ENCODE peak calls at places on chromosomes 4 and X, in ten cellular contexts. One of them, this sample, is unnamed.

GRCh38 chr4:85557016-85557901 is 82.3 kb downstream of the ARHGAP24 start:
- DNase-seq in mucosa of descending colon: peak; percentile 49
- DNase-seq in heart left ventricle: no peak
- DNase-seq in breast epithelium: no peak
- DNase-seq in fibroblast of lung: no peak
- DNase-seq in cardiac muscle cell: no peak
- DNase-seq in mammary epithelial cell: no peak
- DNase-seq in HFF-Myc: no peak
- DNase-seq in BE2C: no peak
- DNase-seq in bronchial epithelial cell: no peak
- DNase-seq in this sample: no peak

GRCh38 chr4:113031212-113031611 is 18.2 kb upstream of the ANK2 start:
- DNase-seq in BE2C: no peak
- DNase-seq in cardiac muscle cell: no peak
- DNase-seq in fibroblast of lung: no peak
- DNase-seq in mucosa of descending colon: no peak
- DNase-seq in breast epithelium: no peak
- DNase-seq in heart left ventricle: no peak
- DNase-seq in bronchial epithelial cell: no peak
- DNase-seq in mammary epithelial cell: no peak
- DNase-seq in HFF-Myc: no peak
- DNase-seq in this sample: no peak

GRCh38 chr4:150283689-150284088 is 205.4 kb downstream of the DCLK2 start:
- DNase-seq in mammary epithelial cell: peak; percentile 30
- DNase-seq in fibroblast of lung: peak; percentile 96
- DNase-seq in HFF-Myc: peak; percentile 89
- DNase-seq in heart left ventricle: no peak
- DNase-seq in breast epithelium: no peak
- DNase-seq in cardiac muscle cell: no peak
- DNase-seq in bronchial epithelial cell: no peak
- DNase-seq in mucosa of descending colon: no peak
- DNase-seq in BE2C: no peak
- DNase-seq in this sample: no peak

GRCh38 chr4:105122334-105122733 is 24.3 kb upstream of the TET2 start:
- DNase-seq in BE2C: no peak
- DNase-seq in mammary epithelial cell: peak; percentile 11
- DNase-seq in heart left ventricle: no peak
- DNase-seq in cardiac muscle cell: peak; percentile 20
- DNase-seq in fibroblast of lung: peak; percentile 12
- DNase-seq in bronchial epithelial cell: no peak
- DNase-seq in breast epithelium: no peak
- DNase-seq in HFF-Myc: no peak
- DNase-seq in mucosa of descending colon: no peak
- DNase-seq in this sample: no peak

GRCh38 chr4:95506264-95506663 is 42.5 kb downstream of the UNC5C start:
- DNase-seq in HFF-Myc: no peak
- DNase-seq in bronchial epithelial cell: peak; percentile 20
- DNase-seq in fibroblast of lung: peak; percentile 59
- DNase-seq in BE2C: no peak
- DNase-seq in heart left ventricle: no peak
- DNase-seq in cardiac muscle cell: no peak
- DNase-seq in mammary epithelial cell: peak; percentile 72
- DNase-seq in breast epithelium: no peak
- DNase-seq in mucosa of descending colon: no peak
- DNase-seq in this sample: no peak

GRCh38 chrX:120452131-120452530 is 17.0 kb downstream of the LAMP2 start:
- DNase-seq in BE2C: peak; percentile 20
- DNase-seq in mammary epithelial cell: no peak
- DNase-seq in breast epithelium: no peak
- DNase-seq in heart left ventricle: no peak
- DNase-seq in mucosa of descending colon: no peak
- DNase-seq in bronchial epithelial cell: no peak
- DNase-seq in fibroblast of lung: peak; percentile 41
- DNase-seq in cardiac muscle cell: peak; percentile 58
- DNase-seq in HFF-Myc: no peak
- DNase-seq in this sample: no peak

GRCh38 chr4:166726832-166727231 is 507.5 kb downstream of the SPOCK3 start:
- DNase-seq in heart left ventricle: no peak
- DNase-seq in mucosa of descending colon: no peak
- DNase-seq in cardiac muscle cell: no peak
- DNase-seq in mammary epithelial cell: no peak
- DNase-seq in fibroblast of lung: no peak
- DNase-seq in HFF-Myc: no peak
- DNase-seq in BE2C: no peak
- DNase-seq in breast epithelium: no peak
- DNase-seq in bronchial epithelial cell: no peak
- DNase-seq in this sample: no peak

GRCh38 chr4:150072906-150073714 is 5.1 kb upstream of the DCLK2 start:
- DNase-seq in HFF-Myc: no peak
- DNase-seq in breast epithelium: no peak
- DNase-seq in fibroblast of lung: peak; percentile 95
- DNase-seq in bronchial epithelial cell: peak; percentile 38
- DNase-seq in heart left ventricle: no peak
- DNase-seq in mucosa of descending colon: no peak
- DNase-seq in BE2C: no peak
- DNase-seq in cardiac muscle cell: no peak
- DNase-seq in mammary epithelial cell: no peak
- DNase-seq in this sample: peak; percentile 40

GRCh38 chrX:110418220-110418856 is 59.7 kb downstream of the RTL9 start:
- DNase-seq in mucosa of descending colon: no peak
- DNase-seq in HFF-Myc: no peak
- DNase-seq in fibroblast of lung: peak; percentile 85
- DNase-seq in heart left ventricle: no peak
- DNase-seq in breast epithelium: no peak
- DNase-seq in cardiac muscle cell: peak; percentile 68
- DNase-seq in mammary epithelial cell: no peak
- DNase-seq in bronchial epithelial cell: peak; percentile 53
- DNase-seq in BE2C: peak; percentile 24
- DNase-seq in this sample: no peak

GRCh38 chr4:83125738-83126141 is 11.2 kb upstream of the PLAC8 start:
- DNase-seq in BE2C: no peak
- DNase-seq in bronchial epithelial cell: no peak
- DNase-seq in cardiac muscle cell: no peak
- DNase-seq in heart left ventricle: no peak
- DNase-seq in fibroblast of lung: no peak
- DNase-seq in mucosa of descending colon: peak; percentile 85
- DNase-seq in mammary epithelial cell: no peak
- DNase-seq in HFF-Myc: no peak
- DNase-seq in breast epithelium: no peak
- DNase-seq in this sample: no peak

DNA sequence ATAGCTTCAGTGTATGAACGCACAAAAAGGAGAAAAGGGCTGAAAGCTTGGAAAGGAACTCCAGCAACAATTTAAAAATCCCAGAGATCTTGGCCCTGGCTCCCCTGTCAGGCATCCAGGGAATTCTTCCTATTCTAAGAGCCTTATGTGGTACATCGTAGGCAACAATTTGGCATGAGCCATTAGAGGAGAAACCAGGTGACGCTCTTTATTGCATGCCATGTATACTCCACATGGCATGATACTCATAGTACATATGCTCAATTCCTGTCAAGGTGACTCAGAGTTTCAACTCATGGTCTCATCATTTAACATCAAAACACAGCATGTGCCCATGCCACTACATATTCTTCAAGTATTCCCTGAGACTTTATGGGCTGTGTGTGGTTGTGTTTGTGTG is 191.3 kb downstream of the OR13H1 start:
- DNase-seq in cardiac muscle cell: no peak
- DNase-seq in heart left ventricle: no peak
- DNase-seq in mammary epithelial cell: peak; percentile 51
- DNase-seq in breast epithelium: no peak
- DNase-seq in BE2C: no peak
- DNase-seq in fibroblast of lung: no peak
- DNase-seq in HFF-Myc: no peak
- DNase-seq in bronchial epithelial cell: no peak
- DNase-seq in mucosa of descending colon: no peak
- DNase-seq in this sample: no peak
- H3K4me3 ChIP-seq in cardiac muscle cell: no peak overlapping the region
- H3K4me3 ChIP-seq in heart left ventricle: peak overlapping the region; percentile 35
- H3K4me3 ChIP-seq in mammary epithelial cell: no peak overlapping the region
- H3K4me3 ChIP-seq in breast epithelium: no peak overlapping the region
- H3K4me3 ChIP-seq in BE2C: no peak overlapping the region
- H3K4me3 ChIP-seq in fibroblast of lung: no peak overlapping the region
- H3K4me3 ChIP-seq in HFF-Myc: no peak overlapping the region
- H3K4me3 ChIP-seq in bronchial epithelial cell: no peak overlapping the region
- H3K4me3 ChIP-seq in mucosa of descending colon: no peak overlapping the region
- H3K4me3 ChIP-seq in this sample: no peak overlapping the region

DNA sequence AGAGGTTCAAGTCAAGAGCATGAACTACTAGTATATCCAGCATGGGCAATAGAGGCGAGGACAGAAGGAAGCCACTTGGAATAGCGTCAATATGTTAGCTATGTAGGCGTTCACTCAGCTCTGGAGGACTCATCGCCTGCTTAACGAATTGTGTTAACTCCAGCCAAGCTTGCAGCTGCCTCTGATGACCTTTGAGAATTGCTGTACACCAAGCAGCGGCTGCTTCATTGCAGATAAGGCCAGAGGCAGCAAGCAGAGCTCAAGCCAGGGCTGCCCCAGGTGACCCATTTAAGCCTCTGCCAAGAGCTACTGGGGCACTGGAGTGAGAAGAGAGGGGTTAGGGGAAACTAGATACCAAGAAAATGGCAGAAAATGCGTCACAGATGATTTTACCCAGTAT is 160.2 kb upstream of the IGFBP7 start:
- DNase-seq in BE2C: no peak
- DNase-seq in HFF-Myc: no peak
- DNase-seq in breast epithelium: no peak
- DNase-seq in mucosa of descending colon: no peak
- DNase-seq in heart left ventricle: peak; percentile 87
- DNase-seq in fibroblast of lung: peak; percentile 1
- DNase-seq in cardiac muscle cell: peak; percentile 68
- DNase-seq in bronchial epithelial cell: no peak
- DNase-seq in mammary epithelial cell: no peak
- DNase-seq in this sample: peak; percentile 16
- TF ChIP-seq CTCF in BE2C: no peak
- TF ChIP-seq CTCF in HFF-Myc: no peak
- TF ChIP-seq CTCF in breast epithelium: no peak
- TF ChIP-seq CTCF in mucosa of descending colon: no peak
- TF ChIP-seq CTCF in heart left ventricle: no peak
- TF ChIP-seq CTCF in fibroblast of lung: no peak
- TF ChIP-seq CTCF in cardiac muscle cell: no peak
- TF ChIP-seq CTCF in bronchial epithelial cell: no peak
- TF ChIP-seq CTCF in mammary epithelial cell: no peak
- TF ChIP-seq CTCF in this sample: no peak

DNA sequence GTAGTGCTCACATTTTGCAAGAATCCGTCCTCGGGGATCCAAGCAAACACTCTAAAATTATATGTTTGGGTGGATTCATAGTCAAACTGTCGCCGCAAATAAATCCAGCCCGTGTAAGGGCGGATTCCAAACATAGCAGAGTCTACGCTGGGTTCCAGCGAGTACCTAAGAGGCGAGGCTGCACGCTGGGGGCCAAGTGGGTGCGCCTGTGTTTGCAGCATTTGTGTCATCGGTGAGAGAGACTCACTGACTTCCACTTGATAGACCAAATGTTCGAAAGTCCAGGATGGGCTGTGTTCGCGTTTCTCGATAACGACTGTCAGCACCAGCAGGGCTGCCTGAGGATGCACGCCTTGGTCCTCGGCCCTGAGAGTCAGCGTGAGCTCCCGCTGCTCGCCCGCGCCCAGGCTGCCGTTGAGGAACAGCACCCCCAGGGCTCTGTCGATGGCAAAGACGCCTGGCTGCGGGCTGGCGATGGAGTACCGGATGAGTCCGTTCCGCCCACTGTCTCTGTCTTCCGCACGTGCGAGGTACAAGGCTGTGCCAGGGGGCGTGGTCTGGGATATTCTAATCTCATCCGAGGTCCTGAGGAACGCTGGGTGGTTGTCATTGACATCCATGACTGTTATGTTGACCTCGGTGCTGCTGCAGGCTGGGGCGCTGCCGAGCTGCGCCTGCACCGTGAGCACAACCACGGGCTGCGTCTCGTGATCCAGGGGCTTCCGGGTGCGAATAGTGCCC is 158.7 kb downstream of the DCHS2 start:
- DNase-seq in bronchial epithelial cell: no peak
- DNase-seq in BE2C: peak; percentile 79
- DNase-seq in mammary epithelial cell: no peak
- DNase-seq in breast epithelium: no peak
- DNase-seq in HFF-Myc: no peak
- DNase-seq in heart left ventricle: peak; percentile 31
- DNase-seq in mucosa of descending colon: no peak
- DNase-seq in fibroblast of lung: peak; percentile 20
- DNase-seq in cardiac muscle cell: peak; percentile 48
- DNase-seq in this sample: no peak
- H3K4me3 ChIP-seq in bronchial epithelial cell: no peak overlapping the region
- H3K4me3 ChIP-seq in BE2C: peak overlapping the region; percentile 43
- H3K4me3 ChIP-seq in mammary epithelial cell: no peak overlapping the region
- H3K4me3 ChIP-seq in breast epithelium: peak overlapping the region; percentile 14
- H3K4me3 ChIP-seq in HFF-Myc: no peak overlapping the region
- H3K4me3 ChIP-seq in heart left ventricle: peak overlapping the region; percentile 14
- H3K4me3 ChIP-seq in mucosa of descending colon: no peak overlapping the region
- H3K4me3 ChIP-seq in fibroblast of lung: peak overlapping the region; percentile 28
- H3K4me3 ChIP-seq in cardiac muscle cell: peak overlapping the region; percentile 20
- H3K4me3 ChIP-seq in this sample: no peak overlapping the region

DNA sequence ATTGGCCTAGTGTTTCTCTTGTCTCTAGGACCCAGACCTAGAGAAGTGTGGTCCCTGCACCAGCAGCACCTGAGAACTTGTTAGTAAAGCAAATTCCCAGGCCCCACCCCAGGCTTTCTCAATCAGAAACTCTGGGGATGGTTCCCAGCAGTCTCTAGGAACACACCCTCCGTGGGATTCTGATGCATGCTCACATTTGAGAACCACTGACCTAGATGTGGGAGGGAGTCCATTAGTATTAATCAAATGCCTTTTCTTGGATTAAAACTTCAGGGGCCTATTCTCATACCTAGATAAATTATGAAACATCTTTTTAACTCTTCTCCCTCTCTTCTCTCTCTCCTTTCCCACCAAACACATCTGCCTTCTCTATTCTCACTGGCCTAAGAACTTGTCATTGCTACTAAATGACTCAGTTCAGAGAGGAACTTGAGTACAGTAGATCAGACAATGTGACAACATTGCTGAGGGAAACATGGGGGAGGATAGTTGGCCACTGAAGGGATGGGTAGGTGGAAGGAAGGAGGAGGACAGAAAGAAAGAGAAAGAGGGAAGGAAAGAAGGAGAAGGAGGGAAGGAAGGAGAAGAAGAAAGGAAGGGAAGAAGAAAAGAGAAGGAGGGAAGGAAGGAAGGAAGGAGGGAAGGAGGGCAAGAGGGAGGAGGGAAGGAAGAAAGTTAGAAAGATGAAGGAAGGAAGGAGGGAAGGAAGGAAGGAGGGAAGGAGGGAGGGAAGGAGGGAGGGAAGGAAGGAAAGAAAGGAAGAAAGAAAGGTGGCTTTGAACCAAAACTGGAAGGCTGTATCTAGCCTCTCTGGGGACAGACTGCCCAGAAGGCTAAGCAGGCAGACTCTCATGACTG is 132.7 kb upstream of the MAP3K15 start:
- DNase-seq in breast epithelium: no peak
- DNase-seq in mammary epithelial cell: peak; percentile 68
- DNase-seq in bronchial epithelial cell: peak; percentile 21
- DNase-seq in fibroblast of lung: no peak
- DNase-seq in HFF-Myc: no peak
- DNase-seq in BE2C: no peak
- DNase-seq in cardiac muscle cell: no peak
- DNase-seq in mucosa of descending colon: no peak
- DNase-seq in heart left ventricle: no peak
- DNase-seq in this sample: no peak
- TF ChIP-seq CTCF in breast epithelium: no peak
- TF ChIP-seq CTCF in mammary epithelial cell: no peak
- TF ChIP-seq CTCF in bronchial epithelial cell: no peak
- TF ChIP-seq CTCF in fibroblast of lung: no peak
- TF ChIP-seq CTCF in HFF-Myc: no peak
- TF ChIP-seq CTCF in BE2C: no peak
- TF ChIP-seq CTCF in cardiac muscle cell: no peak
- TF ChIP-seq CTCF in mucosa of descending colon: no peak
- TF ChIP-seq CTCF in heart left ventricle: no peak
- TF ChIP-seq CTCF in this sample: no peak